ENCODE peak calls at places on chromosomes 12 and 14, in six cellular contexts. H, T, D, U, C and L are unnamed samples.

GRCh38 chr12:109358154-109358869 is 10.6 kb downstream of the MYO1H start:
- DNase-seq in H (no peak), T (no peak), D (no peak), U (no peak), C (no peak), L (no peak)

GRCh38 chr12:88650715-88651114 is 70.4 kb upstream of the KITLG start:
- DNase-seq in H (no peak), T (no peak), D (no peak), U (no peak), C (no peak), L (no peak)

GRCh38 chr14:69553221-69553620 is 21.4 kb downstream of the CCDC177 start:
- DNase-seq in H (no peak), T (no peak), D (no peak), U (no peak), C (no peak), L (no peak)

GRCh38 chr12:40219760-40220159 is 5.0 kb upstream of the LRRK2 start:
- DNase-seq in H (no peak), T (no peak), D (no peak), U (no peak), C (no peak), L (no peak)

GRCh38 chr12:93379432-93380308 is 1.9 kb downstream of the NUDT4 start:
- DNase-seq in H (no peak), T (no peak), D (no peak), U (no peak), C (no peak), L (peak)

GRCh38 chr12:12821975-12822374 is 8.8 kb downstream of the DDX47 start:
- DNase-seq in H (no peak), T (no peak), D (no peak), U (no peak), C (no peak), L (no peak)

GRCh38 chr12:112096667-112097066 is 11.9 kb downstream of the NAA25 start:
- DNase-seq in H (no peak), T (peak), D (no peak), U (no peak), C (no peak), L (no peak)

GRCh38 chr12:92654929-92655328 is 47.9 kb upstream of the PLEKHG7 start:
- DNase-seq in H (no peak), T (no peak), D (no peak), U (no peak), C (no peak), L (no peak)

GRCh38 chr14:65286443-65286842 is 126.1 kb upstream of the FUT8 start:
- DNase-seq in H (no peak), T (no peak), D (no peak), U (no peak), C (no peak), L (peak)

GRCh38 chr14:92437729-92438280 is 75.8 kb upstream of the RIN3 start:
- DNase-seq in H (no peak), T (no peak), D (no peak), U (no peak), C (no peak), L (no peak)

GRCh38 chr12:132477703-132478432 is 12.1 kb upstream of the FBRSL1 start:
- DNase-seq in H (no peak), T (no peak), D (no peak), U (no peak), C (no peak), L (no peak)

GRCh38 chr12:47311514-47311913 is 231.8 kb upstream of the AMIGO2 start:
- DNase-seq in H (no peak), T (no peak), D (no peak), U (no peak), C (no peak), L (no peak)

GRCh38 chr12:54294152-54294913 is 6.5 kb downstream of the NFE2 start:
- DNase-seq in H (peak), T (no peak), D (no peak), U (peak), C (peak), L (peak)

GRCh38 chr14:71202881-71203280 is 295.6 kb downstream of the PCNX1 start:
- DNase-seq in H (no peak), T (no peak), D (no peak), U (no peak), C (no peak), L (no peak)

GRCh38 chr14:65360144-65360784 is 52.3 kb upstream of the FUT8 start:
- DNase-seq in H (no peak), T (no peak), D (no peak), U (no peak), C (no peak), L (no peak)

GRCh38 chr14:105250986-105251385 is 2.7 kb downstream of the BTBD6 start:
- DNase-seq in H (no peak), T (no peak), D (no peak), U (no peak), C (no peak), L (no peak)

GRCh38 chr12:1517007-1517406 is 77.4 kb downstream of the FBXL14 start:
- DNase-seq in H (no peak), T (no peak), D (no peak), U (no peak), C (no peak), L (peak)

GRCh38 chr14:94041551-94042346 is 15.6 kb downstream of the OTUB2 start:
- DNase-seq in H (no peak), T (no peak), D (no peak), U (no peak), C (no peak), L (no peak)

GRCh38 chr14:72538387-72538786 is 355.5 kb downstream of the DPF3 start:
- DNase-seq in H (no peak), T (no peak), D (no peak), U (no peak), C (no peak), L (no peak)

GRCh38 chr12:25970916-25971674 is 12.6 kb downstream of the RASSF8 start:
- DNase-seq in H (no peak), T (no peak), D (no peak), U (no peak), C (no peak), L (no peak)

GRCh38 chr14:52266179-52266578 is 1.3 kb upstream of the PTGDR start:
- DNase-seq in H (no peak), T (peak), D (no peak), U (peak), C (no peak), L (no peak)

GRCh38 chr12:96985515-96986362 is 78.7 kb downstream of the NEDD1 start:
- DNase-seq in H (peak), T (no peak), D (no peak), U (no peak), C (peak), L (peak)

GRCh38 chr12:69350777-69351176 is 2.6 kb downstream of the LYZ start:
- DNase-seq in H (no peak), T (no peak), D (no peak), U (no peak), C (no peak), L (no peak)

GRCh38 chr12:52419656-52420055 is 13.5 kb upstream of the KRT82 start:
- DNase-seq in H (no peak), T (no peak), D (no peak), U (no peak), C (no peak), L (no peak)

GRCh38 chr14:75876526-75876925 is 105.3 kb downstream of the TGFB3 start:
- DNase-seq in H (no peak), T (no peak), D (no peak), U (no peak), C (no peak), L (no peak)

GRCh38 chr14:74141703-74142102 is 56.9 kb downstream of the LIN52 start:
- DNase-seq in H (no peak), T (no peak), D (no peak), U (no peak), C (peak), L (no peak)

GRCh38 chr14:54653764-54654469 is 87.0 kb downstream of the SAMD4A start:
- DNase-seq in H (no peak), T (no peak), D (no peak), U (peak), C (no peak), L (peak)

GRCh38 chr14:36506732-36507614 is 13.1 kb downstream of the NKX2-1 start:
- DNase-seq in H (no peak), T (no peak), D (no peak), U (no peak), C (no peak), L (no peak)

GRCh38 chr12:106715582-106715981 is 58.9 kb upstream of the RIC8B start:
- DNase-seq in H (no peak), T (no peak), D (no peak), U (no peak), C (no peak), L (no peak)

GRCh38 chr14:103943673-103944072 is 1.3 kb upstream of the RD3L start:
- DNase-seq in H (no peak), T (no peak), D (no peak), U (no peak), C (no peak), L (no peak)